ENCODE peak calls at places on chromosomes 5 and 9, in five cellular contexts. Q, M, P, Y and L are unnamed samples.

GRCh38 chr5:78636682-78637081 is 11.9 kb downstream of the LHFPL2 start:
- DNase-seq in Q (no peak), M (no peak), P (no peak), Y (no peak), L (no peak)

GRCh38 chr5:115557667-115558387 is 13.3 kb upstream of the FEM1C start:
- DNase-seq in Q (peak; percentile 39), M (no peak), P (peak; percentile 41), Y (no peak), L (peak; percentile 86)

GRCh38 chr5:103511554-103511885 is 51.1 kb downstream of the NUDT12 start:
- DNase-seq in Q (no peak), M (no peak), P (no peak), Y (no peak), L (no peak)

GRCh38 chr9:107895524-107896001 is 406.0 kb upstream of the KLF4 start:
- DNase-seq in Q (peak; percentile 89), M (no peak), P (peak; percentile 35), Y (no peak), L (no peak)

GRCh38 chr5:39414429-39414828 is 10.4 kb downstream of the DAB2 start:
- DNase-seq in Q (no peak), M (no peak), P (no peak), Y (no peak), L (no peak)

GRCh38 chr5:173197375-173197891 is 37.6 kb downstream of the NKX2-5 start:
- DNase-seq in Q (no peak), M (no peak), P (no peak), Y (no peak), L (no peak)

GRCh38 chr5:36239370-36240293 is 2.1 kb downstream of the NADK2 start:
- DNase-seq in Q (no peak), M (no peak), P (no peak), Y (no peak), L (no peak)

GRCh38 chr9:27590636-27591035 is 17.4 kb upstream of the C9orf72 start:
- DNase-seq in Q (no peak), M (no peak), P (peak; percentile 10), Y (no peak), L (no peak)

GRCh38 chr9:115882911-115883310 is 270.7 kb upstream of the PAPPA start:
- DNase-seq in Q (peak; percentile 60), M (no peak), P (no peak), Y (no peak), L (no peak)

GRCh38 chr9:77005216-77005615 is 14.2 kb upstream of the FOXB2 start:
- DNase-seq in Q (no peak), M (no peak), P (no peak), Y (no peak), L (peak; percentile 74)

GRCh38 chr5:4480528-4481404 is 659.4 kb upstream of the ADAMTS16 start:
- DNase-seq in Q (no peak), M (no peak), P (no peak), Y (no peak), L (no peak)

GRCh38 chr9:4011062-4011461 is 288.8 kb downstream of the GLIS3 start:
- DNase-seq in Q (no peak), M (no peak), P (no peak), Y (no peak), L (no peak)

GRCh38 chr9:73782166-73782565 is 630.5 kb downstream of the ANXA1 start:
- DNase-seq in Q (peak; percentile 85), M (no peak), P (peak; percentile 88), Y (no peak), L (peak; percentile 3)

GRCh38 chr5:93130623-93131022 is 450.4 kb downstream of the NR2F1-AS1 start:
- DNase-seq in Q (no peak), M (no peak), P (no peak), Y (no peak), L (no peak)